ENCODE peak calls at places on chromosomes 7 and 10, in six cellular contexts. One of them, this sample, is unnamed.

GRCh38 chr7:26345837-26346236 is 54.2 kb downstream of the SNX10 start:
- DNase-seq in right atrium auricular region: no peak
- DNase-seq in prostate gland: no peak
- DNase-seq in colonic mucosa: no peak
- DNase-seq in thoracic aorta: no peak
- DNase-seq in adrenal gland: no peak
- DNase-seq in this sample: no peak

GRCh38 chr10:73772280-73773151 is 9.3 kb upstream of the CHCHD1 start:
- DNase-seq in right atrium auricular region: peak
- DNase-seq in prostate gland: peak
- DNase-seq in thoracic aorta: peak
- DNase-seq in adrenal gland: peak
- DNase-seq in colonic mucosa: peak
- DNase-seq in this sample: peak

GRCh38 chr10:69786791-69787190 is 14.9 kb upstream of the COL13A1 start:
- DNase-seq in colonic mucosa: no peak
- DNase-seq in prostate gland: no peak
- DNase-seq in adrenal gland: no peak
- DNase-seq in thoracic aorta: no peak
- DNase-seq in right atrium auricular region: no peak
- DNase-seq in this sample: no peak

GRCh38 chr7:121126801-121127534 is 138.5 kb downstream of the CPED1 start:
- DNase-seq in colonic mucosa: no peak
- DNase-seq in right atrium auricular region: no peak
- DNase-seq in thoracic aorta: no peak
- DNase-seq in adrenal gland: no peak
- DNase-seq in prostate gland: no peak
- DNase-seq in this sample: no peak

GRCh38 chr7:21278944-21279343 is 148.9 kb upstream of the SP4 start:
- DNase-seq in adrenal gland: no peak
- DNase-seq in colonic mucosa: no peak
- DNase-seq in prostate gland: no peak
- DNase-seq in right atrium auricular region: no peak
- DNase-seq in thoracic aorta: no peak
- DNase-seq in this sample: no peak

GRCh38 chr7:2451171-2452073 is 24.8 kb downstream of the GRIFIN start:
- DNase-seq in right atrium auricular region: peak
- DNase-seq in adrenal gland: peak
- DNase-seq in colonic mucosa: peak
- DNase-seq in prostate gland: peak
- DNase-seq in thoracic aorta: peak
- DNase-seq in this sample: no peak

GRCh38 chr7:152173372-152174070 is 148.0 kb downstream of the GALNT11 start:
- DNase-seq in thoracic aorta: no peak
- DNase-seq in right atrium auricular region: no peak
- DNase-seq in adrenal gland: no peak
- DNase-seq in prostate gland: no peak
- DNase-seq in colonic mucosa: no peak
- DNase-seq in this sample: no peak

GRCh38 chr7:78019457-78020130 is 221.0 kb downstream of the PHTF2 start:
- DNase-seq in colonic mucosa: peak
- DNase-seq in thoracic aorta: peak
- DNase-seq in right atrium auricular region: peak
- DNase-seq in prostate gland: peak
- DNase-seq in adrenal gland: peak
- DNase-seq in this sample: no peak

GRCh38 chr10:12716042-12716441 is 285.5 kb downstream of the CCDC3 start:
- DNase-seq in adrenal gland: no peak
- DNase-seq in prostate gland: no peak
- DNase-seq in thoracic aorta: no peak
- DNase-seq in colonic mucosa: no peak
- DNase-seq in right atrium auricular region: no peak
- DNase-seq in this sample: no peak

GRCh38 chr7:82317257-82317721 is 126.3 kb downstream of the CACNA2D1 start:
- DNase-seq in colonic mucosa: no peak
- DNase-seq in prostate gland: no peak
- DNase-seq in adrenal gland: no peak
- DNase-seq in thoracic aorta: no peak
- DNase-seq in right atrium auricular region: no peak
- DNase-seq in this sample: no peak

GRCh38 chr10:113479346-113480080 is 73.3 kb upstream of the HABP2 start:
- DNase-seq in thoracic aorta: no peak
- DNase-seq in right atrium auricular region: no peak
- DNase-seq in prostate gland: no peak
- DNase-seq in colonic mucosa: no peak
- DNase-seq in adrenal gland: no peak
- DNase-seq in this sample: no peak

GRCh38 chr10:6050801-6051445 is 11.2 kb downstream of the IL2RA start:
- DNase-seq in thoracic aorta: no peak
- DNase-seq in colonic mucosa: peak
- DNase-seq in right atrium auricular region: peak
- DNase-seq in adrenal gland: peak
- DNase-seq in prostate gland: peak
- DNase-seq in this sample: no peak

GRCh38 chr10:118922226-118922625 is 107.3 kb upstream of the NANOS1 start:
- DNase-seq in right atrium auricular region: peak
- DNase-seq in prostate gland: peak
- DNase-seq in colonic mucosa: peak
- DNase-seq in thoracic aorta: no peak
- DNase-seq in adrenal gland: no peak
- DNase-seq in this sample: no peak

GRCh38 chr10:128092454-128092853 is 33.8 kb downstream of the MKI67 start:
- DNase-seq in prostate gland: no peak
- DNase-seq in adrenal gland: no peak
- DNase-seq in right atrium auricular region: no peak
- DNase-seq in thoracic aorta: no peak
- DNase-seq in colonic mucosa: no peak
- DNase-seq in this sample: no peak

GRCh38 chr10:14261341-14261740 is 69.4 kb downstream of the FRMD4A start:
- DNase-seq in right atrium auricular region: no peak
- DNase-seq in thoracic aorta: no peak
- DNase-seq in adrenal gland: no peak
- DNase-seq in colonic mucosa: no peak
- DNase-seq in prostate gland: no peak
- DNase-seq in this sample: no peak

GRCh38 chr10:71840177-71840711 is 10.8 kb downstream of the PSAP start:
- DNase-seq in thoracic aorta: peak
- DNase-seq in adrenal gland: peak
- DNase-seq in colonic mucosa: peak
- DNase-seq in prostate gland: peak
- DNase-seq in right atrium auricular region: no peak
- DNase-seq in this sample: no peak

GRCh38 chr10:71963756-71964668 is at the start of gene CHST3:
- DNase-seq in prostate gland: peak
- DNase-seq in thoracic aorta: no peak
- DNase-seq in adrenal gland: peak
- DNase-seq in colonic mucosa: peak
- DNase-seq in right atrium auricular region: no peak
- DNase-seq in this sample: no peak

GRCh38 chr10:49734676-49735075 is 27.4 kb downstream of the OGDHL start:
- DNase-seq in right atrium auricular region: no peak
- DNase-seq in adrenal gland: no peak
- DNase-seq in prostate gland: peak
- DNase-seq in thoracic aorta: no peak
- DNase-seq in colonic mucosa: peak
- DNase-seq in this sample: peak

GRCh38 chr7:127683776-127684681 is 32.0 kb downstream of the SND1 start:
- DNase-seq in prostate gland: no peak
- DNase-seq in colonic mucosa: no peak
- DNase-seq in right atrium auricular region: no peak
- DNase-seq in thoracic aorta: no peak
- DNase-seq in adrenal gland: no peak
- DNase-seq in this sample: no peak

GRCh38 chr7:77525231-77525630 is 11.9 kb upstream of the PTPN12 start:
- DNase-seq in right atrium auricular region: no peak
- DNase-seq in colonic mucosa: no peak
- DNase-seq in prostate gland: no peak
- DNase-seq in adrenal gland: no peak
- DNase-seq in thoracic aorta: no peak
- DNase-seq in this sample: no peak

GRCh38 chr10:43216931-43217562 is 49.8 kb downstream of the RASGEF1A start:
- DNase-seq in right atrium auricular region: no peak
- DNase-seq in thoracic aorta: no peak
- DNase-seq in adrenal gland: no peak
- DNase-seq in prostate gland: no peak
- DNase-seq in colonic mucosa: no peak
- DNase-seq in this sample: no peak

GRCh38 chr10:3785251-3785848 is 341 bp upstream of the KLF6 start:
- DNase-seq in right atrium auricular region: peak
- DNase-seq in thoracic aorta: peak
- DNase-seq in adrenal gland: peak
- DNase-seq in colonic mucosa: peak
- DNase-seq in prostate gland: peak
- DNase-seq in this sample: no peak

GRCh38 chr10:83607959-83608745 is 531.2 kb upstream of the GHITM start:
- DNase-seq in thoracic aorta: no peak
- DNase-seq in adrenal gland: no peak
- DNase-seq in prostate gland: no peak
- DNase-seq in right atrium auricular region: no peak
- DNase-seq in colonic mucosa: no peak
- DNase-seq in this sample: no peak

GRCh38 chr10:84339025-84339424 is 10.6 kb downstream of the CCSER2 start:
- DNase-seq in prostate gland: no peak
- DNase-seq in right atrium auricular region: no peak
- DNase-seq in adrenal gland: no peak
- DNase-seq in thoracic aorta: no peak
- DNase-seq in colonic mucosa: no peak
- DNase-seq in this sample: no peak

GRCh38 chr10:22674215-22674930 is 40.0 kb downstream of the PIP4K2A start:
- DNase-seq in adrenal gland: no peak
- DNase-seq in colonic mucosa: no peak
- DNase-seq in prostate gland: no peak
- DNase-seq in right atrium auricular region: no peak
- DNase-seq in thoracic aorta: no peak
- DNase-seq in this sample: no peak

GRCh38 chr10:77582710-77583115 is 54.9 kb downstream of the KCNMA1 start:
- DNase-seq in thoracic aorta: no peak
- DNase-seq in colonic mucosa: no peak
- DNase-seq in right atrium auricular region: no peak
- DNase-seq in adrenal gland: peak
- DNase-seq in prostate gland: no peak
- DNase-seq in this sample: peak

GRCh38 chr7:110673148-110673547 is 417.8 kb upstream of the LRRN3 start:
- DNase-seq in right atrium auricular region: no peak
- DNase-seq in prostate gland: no peak
- DNase-seq in adrenal gland: no peak
- DNase-seq in thoracic aorta: no peak
- DNase-seq in colonic mucosa: no peak
- DNase-seq in this sample: no peak

GRCh38 chr10:7186387-7187032 is 224.3 kb downstream of the SFMBT2 start:
- DNase-seq in right atrium auricular region: no peak
- DNase-seq in adrenal gland: peak
- DNase-seq in colonic mucosa: no peak
- DNase-seq in prostate gland: no peak
- DNase-seq in thoracic aorta: no peak
- DNase-seq in this sample: no peak

GRCh38 chr7:116571552-116571951 is 46.7 kb downstream of the CAV1 start:
- DNase-seq in prostate gland: no peak
- DNase-seq in right atrium auricular region: no peak
- DNase-seq in thoracic aorta: no peak
- DNase-seq in colonic mucosa: no peak
- DNase-seq in adrenal gland: no peak
- DNase-seq in this sample: no peak
- H3K27ac ChIP-seq in prostate gland: no peak
- H3K27ac ChIP-seq in right atrium auricular region: no peak
- H3K27ac ChIP-seq in thoracic aorta: no peak
- H3K27ac ChIP-seq in colonic mucosa: no peak
- H3K27ac ChIP-seq in adrenal gland: no peak
- H3K27ac ChIP-seq in this sample: peak

GRCh38 chr10:34178196-34178595 is 636.9 kb downstream of the PARD3 start:
- DNase-seq in thoracic aorta: no peak
- DNase-seq in adrenal gland: no peak
- DNase-seq in right atrium auricular region: no peak
- DNase-seq in prostate gland: no peak
- DNase-seq in colonic mucosa: no peak
- DNase-seq in this sample: no peak
- TF ChIP-seq CTCF in thoracic aorta: no peak
- TF ChIP-seq CTCF in adrenal gland: no peak
- TF ChIP-seq CTCF in right atrium auricular region: no peak
- TF ChIP-seq CTCF in prostate gland: no peak
- TF ChIP-seq CTCF in colonic mucosa: no peak
- TF ChIP-seq CTCF in this sample: no peak

GRCh38 chr7:6482743-6483119 is 35.0 kb upstream of the DAGLB start:
- DNase-seq in thoracic aorta: no peak
- DNase-seq in adrenal gland: no peak
- DNase-seq in colonic mucosa: no peak
- DNase-seq in prostate gland: no peak
- DNase-seq in right atrium auricular region: no peak
- DNase-seq in this sample: no peak

GRCh38 chr7:6482307-6482706 is 34.6 kb upstream of the DAGLB start:
- DNase-seq in adrenal gland: no peak
- DNase-seq in prostate gland: no peak
- DNase-seq in thoracic aorta: no peak
- DNase-seq in colonic mucosa: peak
- DNase-seq in right atrium auricular region: no peak
- DNase-seq in this sample: no peak

GRCh38 chr7:6480323-6480660 is 32.5 kb upstream of the DAGLB start:
- DNase-seq in thoracic aorta: no peak
- DNase-seq in prostate gland: no peak
- DNase-seq in adrenal gland: no peak
- DNase-seq in colonic mucosa: no peak
- DNase-seq in right atrium auricular region: no peak
- DNase-seq in this sample: no peak

GRCh38 chr7:6479067-6479466 is 31.3 kb upstream of the DAGLB start:
- DNase-seq in colonic mucosa: no peak
- DNase-seq in right atrium auricular region: no peak
- DNase-seq in thoracic aorta: no peak
- DNase-seq in prostate gland: no peak
- DNase-seq in adrenal gland: no peak
- DNase-seq in this sample: no peak

DNA sequence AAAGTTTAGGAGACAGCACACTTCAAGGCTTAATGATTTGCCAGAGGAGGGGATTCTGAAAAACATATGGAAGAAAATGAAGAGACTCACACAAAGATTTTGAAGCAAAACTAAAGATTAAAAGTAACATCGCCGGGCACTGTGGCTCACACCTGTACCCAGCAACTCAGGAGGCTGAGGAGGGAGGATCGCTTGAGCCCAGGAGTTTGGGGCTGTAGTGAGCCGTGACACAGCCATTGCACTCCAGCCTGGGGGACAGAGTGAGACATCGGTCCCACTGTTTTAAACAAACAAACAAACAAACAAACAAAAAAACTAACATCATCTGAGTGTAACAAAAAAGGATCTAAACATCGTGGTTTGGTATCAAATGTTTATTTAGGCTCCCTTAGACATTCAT is 33.7 kb upstream of the DAGLB start:
- DNase-seq in colonic mucosa: no peak
- DNase-seq in adrenal gland: no peak
- DNase-seq in right atrium auricular region: no peak
- DNase-seq in prostate gland: no peak
- DNase-seq in thoracic aorta: no peak
- DNase-seq in this sample: no peak
- H3K4me3 ChIP-seq in colonic mucosa: no peak
- H3K4me3 ChIP-seq in adrenal gland: peak
- H3K4me3 ChIP-seq in right atrium auricular region: no peak
- H3K4me3 ChIP-seq in prostate gland: no peak
- H3K4me3 ChIP-seq in thoracic aorta: peak
- H3K4me3 ChIP-seq in this sample: no peak

GRCh38 chr7:18815261-18815840 is 302.1 kb downstream of the TWIST1 start:
- DNase-seq in prostate gland: no peak
- DNase-seq in thoracic aorta: no peak
- DNase-seq in adrenal gland: no peak
- DNase-seq in colonic mucosa: no peak
- DNase-seq in right atrium auricular region: no peak
- DNase-seq in this sample: no peak
- H3K27ac ChIP-seq in prostate gland: no peak
- H3K27ac ChIP-seq in thoracic aorta: no peak
- H3K27ac ChIP-seq in adrenal gland: no peak
- H3K27ac ChIP-seq in colonic mucosa: no peak
- H3K27ac ChIP-seq in right atrium auricular region: no peak
- H3K27ac ChIP-seq in this sample: no peak